ENCODE peak calls at places on chromosomes 7 and 10, in five cellular contexts. One of them, this sample, is unnamed.

GRCh38 chr7:90666186-90666585 is 70.1 kb downstream of the CDK14 start:
- DNase-seq in fibroblast of lung: no peak
- DNase-seq in mesenchymal stem cell: no peak
- DNase-seq in ovary: no peak
- DNase-seq in right atrium auricular region: peak; percentile 75
- DNase-seq in this sample: no peak

GRCh38 chr10:133307776-133308430 is 769 bp downstream of the TUBGCP2 start:
- DNase-seq in right atrium auricular region: peak; percentile 69
- DNase-seq in fibroblast of lung: peak; percentile 57
- DNase-seq in ovary: peak; percentile 75
- DNase-seq in mesenchymal stem cell: peak; percentile 80
- DNase-seq in this sample: peak; percentile 87

GRCh38 chr10:26437637-26438461 is at the start of gene APBB1IP:
- DNase-seq in mesenchymal stem cell: no peak
- DNase-seq in fibroblast of lung: peak; percentile 22
- DNase-seq in ovary: peak; percentile 35
- DNase-seq in right atrium auricular region: peak; percentile 91
- DNase-seq in this sample: peak; percentile 46

GRCh38 chr10:49592726-49593563 is 17.2 kb upstream of the SLC18A3 start:
- DNase-seq in right atrium auricular region: peak; percentile 59
- DNase-seq in mesenchymal stem cell: peak; percentile 55
- DNase-seq in ovary: no peak
- DNase-seq in fibroblast of lung: peak; percentile 24
- DNase-seq in this sample: peak; percentile 38

GRCh38 chr7:148163246-148163645 is 427.3 kb upstream of the C7orf33 start:
- DNase-seq in right atrium auricular region: no peak
- DNase-seq in ovary: no peak
- DNase-seq in mesenchymal stem cell: no peak
- DNase-seq in fibroblast of lung: no peak
- DNase-seq in this sample: no peak

GRCh38 chr10:21135396-21135973 is 238.4 kb upstream of the NEBL start:
- DNase-seq in mesenchymal stem cell: no peak
- DNase-seq in ovary: no peak
- DNase-seq in fibroblast of lung: peak; percentile 11
- DNase-seq in right atrium auricular region: no peak
- DNase-seq in this sample: no peak

GRCh38 chr7:114317450-114318098 is 97.0 kb upstream of the FOXP2 start:
- DNase-seq in ovary: no peak
- DNase-seq in right atrium auricular region: no peak
- DNase-seq in fibroblast of lung: no peak
- DNase-seq in mesenchymal stem cell: no peak
- DNase-seq in this sample: no peak

GRCh38 chr10:102118867-102119266 is 1.3 kb downstream of the LDB1 start:
- DNase-seq in ovary: peak; percentile 72
- DNase-seq in right atrium auricular region: no peak
- DNase-seq in fibroblast of lung: peak; percentile 12
- DNase-seq in mesenchymal stem cell: peak; percentile 55
- DNase-seq in this sample: no peak

GRCh38 chr10:100980327-100981110 is 6.8 kb downstream of the MRPL43 start:
- DNase-seq in mesenchymal stem cell: no peak
- DNase-seq in right atrium auricular region: no peak
- DNase-seq in ovary: peak; percentile 26
- DNase-seq in fibroblast of lung: no peak
- DNase-seq in this sample: no peak

GRCh38 chr10:98511861-98512260 is 65.1 kb upstream of the HPS1 start:
- DNase-seq in mesenchymal stem cell: no peak
- DNase-seq in ovary: no peak
- DNase-seq in fibroblast of lung: no peak
- DNase-seq in right atrium auricular region: no peak
- DNase-seq in this sample: no peak

GRCh38 chr10:102629661-102630614 is 14.3 kb upstream of the TRIM8 start:
- DNase-seq in ovary: peak; percentile 58
- DNase-seq in fibroblast of lung: peak; percentile 95
- DNase-seq in right atrium auricular region: no peak
- DNase-seq in mesenchymal stem cell: peak; percentile 92
- DNase-seq in this sample: no peak

GRCh38 chr10:87685832-87686589 is 26.3 kb downstream of the PAPSS2 start:
- DNase-seq in fibroblast of lung: no peak
- DNase-seq in ovary: no peak
- DNase-seq in mesenchymal stem cell: no peak
- DNase-seq in right atrium auricular region: no peak
- DNase-seq in this sample: no peak

GRCh38 chr7:30280631-30281030 is 3.8 kb upstream of the ZNRF2 start:
- DNase-seq in ovary: no peak
- DNase-seq in mesenchymal stem cell: no peak
- DNase-seq in fibroblast of lung: no peak
- DNase-seq in right atrium auricular region: no peak
- DNase-seq in this sample: no peak

GRCh38 chr7:135158141-135158655 is 10.3 kb downstream of the TMEM140 start:
- DNase-seq in mesenchymal stem cell: no peak
- DNase-seq in right atrium auricular region: no peak
- DNase-seq in fibroblast of lung: no peak
- DNase-seq in ovary: no peak
- DNase-seq in this sample: no peak

GRCh38 chr10:7170626-7171322 is 240.1 kb downstream of the SFMBT2 start:
- DNase-seq in right atrium auricular region: no peak
- DNase-seq in mesenchymal stem cell: no peak
- DNase-seq in fibroblast of lung: no peak
- DNase-seq in ovary: no peak
- DNase-seq in this sample: no peak

GRCh38 chr7:101315336-101315735 is 6.3 kb downstream of the IFT22 start:
- DNase-seq in right atrium auricular region: no peak
- DNase-seq in mesenchymal stem cell: peak; percentile 53
- DNase-seq in ovary: no peak
- DNase-seq in fibroblast of lung: peak; percentile 27
- DNase-seq in this sample: peak; percentile 44

GRCh38 chr7:122682805-122683204 is 16.1 kb downstream of the RNF133 start:
- DNase-seq in right atrium auricular region: no peak
- DNase-seq in ovary: no peak
- DNase-seq in mesenchymal stem cell: no peak
- DNase-seq in fibroblast of lung: no peak
- DNase-seq in this sample: no peak

GRCh38 chr10:17533731-17534130 is 79.3 kb upstream of the ST8SIA6 start:
- DNase-seq in fibroblast of lung: peak; percentile 75
- DNase-seq in ovary: no peak
- DNase-seq in mesenchymal stem cell: no peak
- DNase-seq in right atrium auricular region: peak; percentile 9
- DNase-seq in this sample: no peak

GRCh38 chr7:41698114-41698513 is 4.8 kb downstream of the INHBA start:
- DNase-seq in mesenchymal stem cell: peak; percentile 37
- DNase-seq in ovary: no peak
- DNase-seq in fibroblast of lung: no peak
- DNase-seq in right atrium auricular region: no peak
- DNase-seq in this sample: no peak

GRCh38 chr7:44276571-44277101 is 48.8 kb downstream of the CAMK2B start:
- DNase-seq in ovary: no peak
- DNase-seq in mesenchymal stem cell: no peak
- DNase-seq in fibroblast of lung: no peak
- DNase-seq in right atrium auricular region: no peak
- DNase-seq in this sample: no peak

GRCh38 chr7:44587843-44588711 is 6.0 kb upstream of the TMED4 start:
- DNase-seq in mesenchymal stem cell: peak; percentile 71
- DNase-seq in right atrium auricular region: no peak
- DNase-seq in fibroblast of lung: peak; percentile 34
- DNase-seq in ovary: no peak
- DNase-seq in this sample: peak; percentile 75

GRCh38 chr7:101271021-101271420 is 26.1 kb upstream of the FIS1 start:
- DNase-seq in mesenchymal stem cell: no peak
- DNase-seq in fibroblast of lung: no peak
- DNase-seq in ovary: no peak
- DNase-seq in right atrium auricular region: no peak
- DNase-seq in this sample: no peak

GRCh38 chr7:116557901-116558300 is 33.1 kb downstream of the CAV1 start:
- DNase-seq in mesenchymal stem cell: no peak
- DNase-seq in ovary: no peak
- DNase-seq in right atrium auricular region: no peak
- DNase-seq in fibroblast of lung: no peak
- DNase-seq in this sample: no peak
- H3K27ac ChIP-seq in mesenchymal stem cell: no peak overlapping the region
- H3K27ac ChIP-seq in ovary: no peak overlapping the region
- H3K27ac ChIP-seq in right atrium auricular region: peak overlapping the region; percentile 76
- H3K27ac ChIP-seq in fibroblast of lung: no peak overlapping the region
- H3K27ac ChIP-seq in this sample: no peak overlapping the region

GRCh38 chr7:151694441-151694827 is 174.7 kb upstream of the RHEB start:
- DNase-seq in right atrium auricular region: no peak
- DNase-seq in fibroblast of lung: no peak
- DNase-seq in mesenchymal stem cell: no peak
- DNase-seq in ovary: no peak
- DNase-seq in this sample: no peak
- H3K4me1 ChIP-seq in right atrium auricular region: no peaks in the 10 kb centered on the region
- H3K4me1 ChIP-seq in fibroblast of lung: peaks cover 3% of the 10 kb centered on the region
- H3K4me1 ChIP-seq in mesenchymal stem cell: peaks cover 51% of the 10 kb centered on the region
- H3K4me1 ChIP-seq in ovary: peaks cover 3% of the 10 kb centered on the region
- H3K4me1 ChIP-seq in this sample: no peaks in the 10 kb centered on the region

GRCh38 chr10:73906524-73907447 is 4.1 kb upstream of the PLAU start:
- DNase-seq in fibroblast of lung: peak; percentile 99
- DNase-seq in right atrium auricular region: peak; percentile 86
- DNase-seq in ovary: peak; percentile 86
- DNase-seq in mesenchymal stem cell: peak; percentile 99
- DNase-seq in this sample: no peak
- H3K27ac ChIP-seq in fibroblast of lung: peak overlapping the region; percentile 100
- H3K27ac ChIP-seq in right atrium auricular region: peak overlapping the region; percentile 73
- H3K27ac ChIP-seq in ovary: peak overlapping the region; percentile 81
- H3K27ac ChIP-seq in mesenchymal stem cell: peak overlapping the region; percentile 90
- H3K27ac ChIP-seq in this sample: no peak overlapping the region

GRCh38 chr7:74153736-74154135 is 20.4 kb upstream of the EIF4H start:
- DNase-seq in right atrium auricular region: no peak
- DNase-seq in mesenchymal stem cell: no peak
- DNase-seq in ovary: no peak
- DNase-seq in fibroblast of lung: no peak
- DNase-seq in this sample: no peak

GRCh38 chr7:74155810-74156395 is 18.3 kb upstream of the EIF4H start:
- DNase-seq in ovary: no peak
- DNase-seq in right atrium auricular region: no peak
- DNase-seq in mesenchymal stem cell: no peak
- DNase-seq in fibroblast of lung: no peak
- DNase-seq in this sample: no peak

GRCh38 chr7:74157605-74158004 is 16.6 kb upstream of the EIF4H start:
- DNase-seq in mesenchymal stem cell: no peak
- DNase-seq in right atrium auricular region: no peak
- DNase-seq in ovary: no peak
- DNase-seq in fibroblast of lung: no peak
- DNase-seq in this sample: no peak
- H3K4me1 ChIP-seq in mesenchymal stem cell: no peaks in the 10 kb centered on the region
- H3K4me1 ChIP-seq in right atrium auricular region: no peaks in the 10 kb centered on the region
- H3K4me1 ChIP-seq in ovary: no peaks in the 10 kb centered on the region
- H3K4me1 ChIP-seq in fibroblast of lung: no peaks in the 10 kb centered on the region
- H3K4me1 ChIP-seq in this sample: no peaks in the 10 kb centered on the region

DNA sequence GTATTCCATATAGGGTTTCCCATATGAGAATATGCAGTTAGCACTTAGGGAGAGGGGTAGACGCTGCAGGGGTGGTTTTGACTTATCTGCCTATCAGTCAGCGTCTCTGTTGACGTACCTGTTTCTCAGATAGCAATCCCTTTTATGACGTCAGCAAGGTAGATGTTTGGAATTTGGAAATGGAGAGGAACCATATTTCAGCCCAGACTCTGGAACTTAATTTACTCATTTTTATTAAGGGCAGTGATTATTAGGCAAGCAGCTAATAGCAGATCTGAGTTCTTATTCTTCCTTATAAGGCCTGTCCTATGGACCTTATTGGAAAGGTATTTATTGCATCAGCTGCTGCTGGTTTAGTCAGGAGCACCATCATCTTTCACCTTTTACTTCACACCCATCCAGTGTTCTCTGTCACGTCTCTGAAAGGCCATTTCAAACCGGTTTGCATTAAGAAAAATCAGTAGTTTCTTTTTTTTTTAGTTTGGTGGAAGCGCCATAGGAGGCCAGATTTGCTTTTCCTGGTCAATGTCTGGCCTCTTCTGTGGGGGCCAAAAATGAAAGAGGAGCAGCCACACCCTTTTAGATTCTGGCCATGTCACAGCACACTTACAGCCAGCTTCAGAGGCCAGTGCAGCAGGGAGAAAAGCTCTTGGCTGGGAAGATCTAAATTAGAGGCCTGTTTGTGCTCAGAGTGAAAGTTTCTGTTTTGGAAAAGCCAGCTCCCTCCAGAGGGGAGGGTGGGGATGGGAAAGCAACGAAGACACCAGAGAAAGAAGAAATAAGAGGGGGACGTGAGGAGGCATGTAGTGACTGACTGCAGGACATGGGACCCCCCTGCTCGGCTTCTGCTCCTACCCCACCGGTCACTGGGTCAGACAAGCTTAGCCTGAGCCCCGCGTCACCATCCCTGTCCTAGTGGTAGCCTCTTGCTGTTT is 146.3 kb downstream of the TCF7L2 start:
- DNase-seq in right atrium auricular region: no peak
- DNase-seq in fibroblast of lung: no peak
- DNase-seq in mesenchymal stem cell: no peak
- DNase-seq in ovary: no peak
- DNase-seq in this sample: no peak
- H3K27ac ChIP-seq in right atrium auricular region: peak overlapping the region; percentile 37
- H3K27ac ChIP-seq in fibroblast of lung: no peak overlapping the region
- H3K27ac ChIP-seq in mesenchymal stem cell: no peak overlapping the region
- H3K27ac ChIP-seq in ovary: no peak overlapping the region
- H3K27ac ChIP-seq in this sample: no peak overlapping the region

GRCh38 chr10:28806481-28806880 is 129.2 kb downstream of the BAMBI start:
- DNase-seq in mesenchymal stem cell: peak; percentile 78
- DNase-seq in ovary: no peak
- DNase-seq in right atrium auricular region: no peak
- DNase-seq in fibroblast of lung: no peak
- DNase-seq in this sample: no peak

GRCh38 chr10:28808693-28809092 is 131.4 kb downstream of the BAMBI start:
- DNase-seq in mesenchymal stem cell: no peak
- DNase-seq in right atrium auricular region: no peak
- DNase-seq in ovary: no peak
- DNase-seq in fibroblast of lung: no peak
- DNase-seq in this sample: no peak

GRCh38 chr10:28807760-28808613 is 130.7 kb downstream of the BAMBI start:
- DNase-seq in fibroblast of lung: peak; percentile 32
- DNase-seq in mesenchymal stem cell: peak; percentile 74
- DNase-seq in ovary: no peak
- DNase-seq in right atrium auricular region: no peak
- DNase-seq in this sample: no peak

GRCh38 chr10:28805390-28805789 is 128.1 kb downstream of the BAMBI start:
- DNase-seq in mesenchymal stem cell: no peak
- DNase-seq in ovary: no peak
- DNase-seq in fibroblast of lung: no peak
- DNase-seq in right atrium auricular region: no peak
- DNase-seq in this sample: no peak

GRCh38 chr10:28806951-28807759 is 129.8 kb downstream of the BAMBI start:
- DNase-seq in right atrium auricular region: no peak
- DNase-seq in fibroblast of lung: no peak
- DNase-seq in mesenchymal stem cell: peak; percentile 59
- DNase-seq in ovary: no peak
- DNase-seq in this sample: no peak
- H3K4me1 ChIP-seq in right atrium auricular region: no peaks in the 10 kb centered on the region
- H3K4me1 ChIP-seq in fibroblast of lung: peaks cover 4% of the 10 kb centered on the region
- H3K4me1 ChIP-seq in mesenchymal stem cell: peaks cover 2% of the 10 kb centered on the region
- H3K4me1 ChIP-seq in ovary: peaks cover 18% of the 10 kb centered on the region
- H3K4me1 ChIP-seq in this sample: no peaks in the 10 kb centered on the region

GRCh38 chr7:152759655-152760383 is at the start of gene ACTR3B:
- DNase-seq in ovary: peak; percentile 93
- DNase-seq in fibroblast of lung: peak; percentile 76
- DNase-seq in mesenchymal stem cell: peak; percentile 83
- DNase-seq in right atrium auricular region: peak; percentile 86
- DNase-seq in this sample: peak; percentile 83
- H3K27ac ChIP-seq in ovary: peak within 1 kb of the TSS; percentile 89
- H3K27ac ChIP-seq in fibroblast of lung: peak within 1 kb of the TSS; percentile 91
- H3K27ac ChIP-seq in mesenchymal stem cell: peak within 1 kb of the TSS; percentile 31
- H3K27ac ChIP-seq in right atrium auricular region: peak within 1 kb of the TSS; percentile 96
- H3K27ac ChIP-seq in this sample: peak within 1 kb of the TSS; percentile 65

This sample was measured in CD4-positive, CD25-positive, alpha-beta regulatory T cell.